ENCODE peak calls at places on chromosomes 12 and 14, in four cellular contexts. J is foreskin fibroblast, S is right cardiac atrium, G is left lung. D is an unnamed sample.

GRCh38 chr12:91610561-91610960 is 427.9 kb upstream of the DCN start:
- DNase-seq in J (no peak), S (no peak), G (no peak), D (no peak)

GRCh38 chr12:68361953-68362352 is 29.8 kb upstream of the MDM1 start:
- DNase-seq in J (no peak), S (no peak), G (no peak), D (no peak)

GRCh38 chr14:75628816-75629215 is 31.9 kb downstream of the ERG28 start:
- DNase-seq in J (no peak), S (no peak), G (no peak), D (no peak)

GRCh38 chr12:19220861-19221466 is 91.4 kb downstream of the PLEKHA5 start:
- DNase-seq in J (no peak), S (no peak), G (no peak), D (no peak)

GRCh38 chr12:71299541-71300376 is 139.8 kb upstream of the LGR5 start:
- DNase-seq in J (no peak), S (no peak), G (no peak), D (no peak)

GRCh38 chr14:23085458-23085857 is 9.5 kb downstream of the ACIN1 start:
- DNase-seq in J (peak), S (no peak), G (no peak), D (no peak)

GRCh38 chr12:44852483-44852882 is 23.6 kb downstream of the NELL2 start:
- DNase-seq in J (no peak), S (no peak), G (no peak), D (no peak)

GRCh38 chr12:132428872-132429121 is 61.2 kb upstream of the FBRSL1 start:
- DNase-seq in J (no peak), S (no peak), G (no peak), D (no peak)

GRCh38 chr12:107560194-107560905 is 125.2 kb upstream of the PWP1 start:
- DNase-seq in J (no peak), S (no peak), G (no peak), D (no peak)

DNA sequence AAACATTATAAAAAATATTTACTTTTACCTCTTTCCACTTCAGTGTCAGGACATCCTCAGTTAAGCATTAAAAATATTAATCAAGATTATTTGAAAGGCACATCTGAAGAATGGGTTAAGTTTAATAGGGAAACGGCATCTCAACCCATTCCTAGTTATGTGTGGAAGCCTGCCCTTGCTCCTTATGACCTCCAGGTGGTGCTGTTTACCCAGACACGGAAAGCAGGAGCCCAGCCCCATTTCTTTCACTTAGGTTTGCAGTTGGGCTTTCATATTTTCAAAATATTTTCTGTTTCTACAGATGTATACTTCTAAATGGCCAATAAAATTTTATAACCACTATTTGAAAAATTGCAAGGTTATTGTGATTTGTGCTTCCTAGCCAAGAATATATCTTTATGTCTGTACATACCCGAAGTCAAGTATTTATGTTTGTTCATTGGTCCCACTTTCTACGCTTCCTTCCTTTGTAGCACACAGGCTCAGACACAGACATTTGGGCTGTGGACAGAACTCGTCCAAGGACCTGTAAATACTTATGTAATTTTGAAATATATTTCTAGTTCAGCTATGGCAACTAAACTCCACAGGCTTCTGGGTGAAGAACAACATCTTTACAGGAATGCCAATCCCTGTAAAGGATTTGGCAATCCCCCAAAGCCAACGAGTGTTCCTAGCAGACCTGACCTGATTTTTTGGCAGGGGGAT is 247.1 kb downstream of the AKAP6 start:
- DNase-seq in J (no peak), S (no peak), G (no peak), D (peak)
- H3K4me3 ChIP-seq in J (peak), S (peak), G (no peak), D (no peak)

GRCh38 chr14:38210168-38210567 is 2.5 kb downstream of the SSTR1 start:
- DNase-seq in J (peak), S (no peak), G (no peak), D (no peak)
- H3K4me3 ChIP-seq in J (peak), S (peak), G (no peak), D (no peak)

GRCh38 chr12:79546461-79547043 is 144.2 kb downstream of the PAWR start:
- DNase-seq in J (no peak), S (no peak), G (no peak), D (no peak)
- H3K4me3 ChIP-seq in J (no peak), S (no peak), G (no peak), D (no peak)

GRCh38 chr12:59803735-59804134 is 207.9 kb downstream of the SLC16A7 start:
- DNase-seq in J (no peak), S (no peak), G (no peak), D (no peak)
- H3K4me3 ChIP-seq in J (no peak), S (no peak), G (no peak), D (no peak)

DNA sequence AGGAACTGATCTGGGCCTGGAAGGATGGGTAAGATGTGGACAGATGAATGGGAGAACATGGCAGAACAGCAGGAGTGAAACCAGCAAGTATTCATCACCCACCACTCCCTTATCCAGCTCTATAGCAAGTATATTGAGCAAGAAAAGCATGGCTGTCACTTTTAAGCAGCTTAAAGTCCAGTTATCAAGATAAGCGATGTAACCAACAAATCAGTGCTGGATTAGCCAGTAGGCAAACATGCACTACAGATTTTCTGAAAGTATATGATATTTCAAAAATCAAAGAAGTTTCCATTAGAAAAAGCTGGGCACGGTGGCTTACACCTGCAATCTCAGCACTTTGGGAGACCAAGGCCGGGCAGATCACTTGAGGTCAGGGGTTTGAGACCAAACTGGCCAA is 53.9 kb upstream of the ATP2A2 start:
- DNase-seq in J (no peak), S (no peak), G (no peak), D (no peak)
- H3K4me3 ChIP-seq in J (no peak), S (no peak), G (no peak), D (no peak)

GRCh38 chr14:101626331-101626730 is 65.0 kb downstream of the DIO3 start:
- DNase-seq in J (no peak), S (no peak), G (no peak), D (no peak)

GRCh38 chr14:101628471-101628966 is 67.2 kb downstream of the DIO3 start:
- DNase-seq in J (peak), S (peak), G (peak), D (peak)

GRCh38 chr14:101625336-101626097 is 64.2 kb downstream of the DIO3 start:
- DNase-seq in J (no peak), S (no peak), G (no peak), D (no peak)

GRCh38 chr14:101628975-101629374 is 67.7 kb downstream of the DIO3 start:
- DNase-seq in J (no peak), S (no peak), G (no peak), D (no peak)

GRCh38 chr14:101627913-101628257 is 66.6 kb downstream of the DIO3 start:
- DNase-seq in J (no peak), S (no peak), G (no peak), D (no peak)
- H3K4me3 ChIP-seq in J (no peak), S (no peak), G (no peak), D (no peak)

GRCh38 chr14:60653388-60653690 is 4.1 kb upstream of the SIX1 start:
- DNase-seq in J (no peak), S (no peak), G (no peak), D (no peak)
- H3K4me3 ChIP-seq in J (peak), S (no peak), G (no peak), D (no peak)